ENCODE peak calls at places on chromosome 1, in nine cellular contexts. Y is tibial artery, E is GM12878, A is BE2C, X is brain microvascular endothelial cell, O is bronchial epithelial cell, I is HCT116, K is esophagus squamous epithelium, S is upper lobe of right lung. R is an unnamed sample.

GRCh38 chr1:159015440-159015909 is 5.8 kb downstream of the IFI16 start:
- DNase-seq in Y (peak), E (peak), A (no peak), X (peak), O (peak), I (no peak), K (peak), S (peak), R (no peak)

GRCh38 chr1:64172458-64172983 is 30.9 kb upstream of the UBE2U start:
- DNase-seq in Y (no peak), E (no peak), A (peak), X (no peak), O (peak), I (no peak), K (no peak), S (no peak), R (no peak)

GRCh38 chr1:169483500-169483966 is 2.2 kb downstream of the SLC19A2 start:
- DNase-seq in Y (no peak), E (no peak), A (no peak), X (no peak), O (peak), I (no peak), K (no peak), S (no peak), R (no peak)

GRCh38 chr1:46343705-46344104 is 3.1 kb downstream of the NSUN4 start:
- DNase-seq in Y (no peak), E (no peak), A (no peak), X (no peak), O (no peak), I (no peak), K (no peak), S (no peak), R (no peak)

GRCh38 chr1:231139125-231139649 is 22.7 kb upstream of the TRIM67 start:
- DNase-seq in Y (no peak), E (no peak), A (no peak), X (peak), O (peak), I (peak), K (no peak), S (no peak), R (no peak)

GRCh38 chr1:65393345-65393744 is 27.1 kb upstream of the LEPR start:
- DNase-seq in Y (no peak), E (peak), A (no peak), X (peak), O (peak), I (no peak), K (no peak), S (no peak), R (no peak)

GRCh38 chr1:29711582-29712274 is 475.4 kb downstream of the PTPRU start:
- DNase-seq in Y (no peak), E (peak), A (no peak), X (peak), O (peak), I (no peak), K (no peak), S (peak), R (no peak)

GRCh38 chr1:27341525-27342252 is at the start of gene SYTL1:
- DNase-seq in Y (no peak), E (no peak), A (no peak), X (peak), O (peak), I (peak), K (no peak), S (peak), R (peak)

GRCh38 chr1:1938613-1939295 is 19.7 kb upstream of the TMEM52 start:
- DNase-seq in Y (no peak), E (no peak), A (no peak), X (no peak), O (no peak), I (no peak), K (no peak), S (no peak), R (no peak)

GRCh38 chr1:237042892-237043576 is 1.1 kb downstream of the RYR2 start:
- DNase-seq in Y (peak), E (no peak), A (peak), X (no peak), O (no peak), I (no peak), K (no peak), S (peak), R (peak)

GRCh38 chr1:237045278-237046016 is 3.5 kb downstream of the RYR2 start:
- DNase-seq in Y (no peak), E (no peak), A (no peak), X (no peak), O (no peak), I (no peak), K (no peak), S (no peak), R (no peak)

GRCh38 chr1:237042467-237042891 is 495 bp downstream of the RYR2 start:
- DNase-seq in Y (peak), E (no peak), A (peak), X (no peak), O (no peak), I (no peak), K (no peak), S (no peak), R (peak)

GRCh38 chr1:237041795-237042466 is at the start of gene RYR2:
- DNase-seq in Y (peak), E (no peak), A (peak), X (no peak), O (no peak), I (no peak), K (no peak), S (no peak), R (peak)

DNA sequence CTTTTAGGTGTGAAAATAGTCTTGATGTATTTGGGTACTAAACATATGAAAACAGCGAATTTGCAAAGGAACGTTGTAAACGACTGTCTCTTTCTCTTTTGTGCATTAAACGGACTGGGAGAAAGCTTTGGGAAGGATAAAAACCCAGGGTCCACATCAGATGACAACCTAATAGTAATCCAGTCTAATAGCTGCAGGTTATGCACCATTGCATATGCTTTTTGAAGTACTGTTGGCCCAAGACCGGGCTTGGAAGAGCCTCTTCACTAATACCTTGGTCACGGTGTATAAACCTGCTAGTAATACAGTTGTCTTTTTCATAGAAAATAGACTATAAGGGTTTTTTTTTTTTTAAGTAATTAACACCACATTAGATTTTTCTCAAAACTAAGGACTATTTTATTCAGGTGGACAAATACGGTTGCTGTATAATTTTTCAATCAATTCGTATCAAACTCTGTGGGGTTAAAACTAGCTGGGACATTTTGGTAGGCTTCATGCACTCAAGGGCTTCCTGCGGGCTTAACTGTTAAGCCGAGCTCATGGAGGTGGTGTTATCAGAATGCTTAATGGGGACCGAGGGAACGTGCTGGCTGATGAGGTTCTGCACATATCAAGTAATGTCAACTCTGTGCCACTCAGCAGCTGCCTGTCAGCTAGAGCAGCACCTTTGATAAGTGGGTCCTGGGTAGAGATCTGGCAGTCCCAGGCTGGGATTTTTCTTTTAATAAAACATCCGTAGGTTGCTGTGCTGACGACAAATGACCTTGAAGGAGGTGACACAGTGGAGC is 2.1 kb downstream of the RYR2 start:
- DNase-seq in Y (no peak), E (no peak), A (no peak), X (no peak), O (no peak), I (no peak), K (no peak), S (no peak), R (peak)
- H3K4me3 ChIP-seq in Y (peak), E (no peak), A (no peak), X (no peak), O (no peak), I (no peak), K (peak), S (peak), R (no peak)

GRCh38 chr1:202957733-202958543 is at the start of gene ADIPOR1:
- DNase-seq in Y (peak), E (peak), A (peak), X (peak), O (peak), I (peak), K (peak), S (peak), R (peak)
- TF ChIP-seq CTCF in Y (no peak), E (no peak), A (no peak), X (no peak), O (no peak), I (no peak), K (no peak), S (peak), R (peak)

GRCh38 chr1:54800041-54800898 is 853 bp downstream of the TTC22 start:
- DNase-seq in Y (peak), E (no peak), A (no peak), X (no peak), O (no peak), I (no peak), K (no peak), S (no peak), R (no peak)

GRCh38 chr1:54798206-54798605 is 2.9 kb downstream of the TTC22 start:
- DNase-seq in Y (no peak), E (no peak), A (no peak), X (no peak), O (no peak), I (no peak), K (no peak), S (peak), R (no peak)

GRCh38 chr1:54803761-54804470 is 2.8 kb upstream of the TTC22 start:
- DNase-seq in Y (peak), E (no peak), A (no peak), X (no peak), O (no peak), I (no peak), K (no peak), S (no peak), R (no peak)

GRCh38 chr1:54798769-54799641 is 2.1 kb downstream of the TTC22 start:
- DNase-seq in Y (no peak), E (peak), A (no peak), X (no peak), O (peak), I (no peak), K (no peak), S (peak), R (no peak)

DNA sequence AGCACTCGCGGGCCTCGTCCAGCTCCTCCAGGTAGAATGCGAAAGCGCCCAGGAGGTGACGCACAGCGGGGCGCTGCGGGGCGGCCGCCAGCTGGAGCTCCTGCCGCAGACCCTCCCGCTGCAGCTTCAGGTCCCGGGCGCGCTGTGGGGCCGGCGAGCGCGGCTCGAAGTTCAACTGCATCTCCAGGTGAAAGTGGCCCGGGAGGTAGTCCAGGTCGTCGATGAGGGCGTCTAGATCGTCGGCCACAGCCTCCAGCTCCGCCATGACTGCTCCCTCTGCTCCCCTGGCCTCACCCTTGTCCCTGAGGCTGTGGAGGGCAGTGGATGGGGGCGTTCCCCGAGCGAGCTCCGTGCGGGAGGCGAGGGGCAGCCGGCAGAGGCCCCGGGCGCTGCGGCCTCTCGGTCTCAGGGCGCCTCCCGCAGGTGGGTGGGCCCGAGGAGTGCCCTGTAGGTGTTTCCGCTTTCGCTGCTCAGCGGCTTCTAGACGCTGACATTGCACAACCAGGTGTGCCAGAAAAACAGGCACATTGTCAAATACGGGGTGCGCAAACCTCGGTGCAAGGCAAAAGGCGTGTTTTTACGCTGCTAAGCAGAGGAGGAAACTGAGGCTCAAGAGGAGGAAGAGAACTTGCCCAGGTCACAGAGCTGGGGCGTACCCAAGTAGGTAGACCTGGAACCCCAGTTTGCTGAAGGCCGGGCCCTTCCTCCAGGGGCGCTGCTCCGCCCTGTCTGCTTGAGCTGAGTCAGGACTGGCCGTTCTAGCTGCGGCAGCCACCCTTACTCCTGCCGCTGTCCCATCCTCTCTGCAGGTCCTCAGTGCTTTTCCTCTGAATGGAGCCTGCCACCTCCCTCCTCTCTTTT is at the start of gene TTC22:
- DNase-seq in Y (peak), E (peak), A (no peak), X (no peak), O (peak), I (peak), K (no peak), S (peak), R (no peak)
- H3K4me3 ChIP-seq in Y (peak), E (peak), A (no peak), X (peak), O (peak), I (peak), K (peak), S (peak), R (no peak)

DNA sequence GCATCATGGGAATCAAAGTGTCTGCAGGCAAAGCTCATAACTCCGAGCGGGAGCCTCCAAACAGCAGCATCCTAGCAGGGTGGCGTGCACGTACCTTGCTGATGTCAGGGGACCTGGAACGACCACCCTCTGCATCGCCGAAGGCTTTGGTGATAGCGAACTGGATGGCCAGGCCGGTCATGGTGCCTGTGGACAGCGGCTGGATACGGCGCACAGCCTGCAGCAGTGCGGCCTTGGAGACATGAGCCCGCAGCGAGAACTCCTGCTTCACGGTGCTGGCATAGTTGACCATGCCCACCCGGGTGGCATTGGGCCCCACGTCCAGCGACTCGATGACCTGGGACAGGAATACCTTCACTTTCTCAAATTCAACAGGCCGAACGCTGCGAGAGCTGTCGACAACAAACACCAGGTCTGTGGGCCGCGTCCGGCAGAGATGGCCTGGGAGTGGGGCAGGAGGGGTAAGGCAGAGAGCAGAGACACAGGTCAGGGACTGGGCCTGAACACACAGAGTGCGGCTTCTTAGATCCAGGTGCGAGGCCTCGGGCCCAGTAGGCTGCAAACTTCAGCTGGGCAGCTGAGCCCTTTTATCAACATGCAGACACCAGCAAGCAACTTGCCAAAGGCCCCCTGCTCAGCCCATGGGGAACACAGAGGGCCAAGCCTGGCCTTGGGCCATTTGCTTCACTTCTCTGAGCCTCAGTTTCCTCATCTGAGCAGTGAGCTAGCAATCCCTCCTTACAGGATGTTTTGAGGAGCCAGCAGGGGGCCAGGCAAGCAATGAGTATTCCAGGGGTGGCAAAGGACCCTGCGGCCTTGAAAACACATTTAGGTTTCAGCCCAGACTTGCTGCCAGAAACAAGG is 1.8 kb downstream of the MATN1 start:
- DNase-seq in Y (no peak), E (no peak), A (no peak), X (no peak), O (no peak), I (no peak), K (no peak), S (no peak), R (no peak)
- TF ChIP-seq CTCF in Y (no peak), E (no peak), A (peak), X (peak), O (no peak), I (no peak), K (no peak), S (no peak), R (peak)

DNA sequence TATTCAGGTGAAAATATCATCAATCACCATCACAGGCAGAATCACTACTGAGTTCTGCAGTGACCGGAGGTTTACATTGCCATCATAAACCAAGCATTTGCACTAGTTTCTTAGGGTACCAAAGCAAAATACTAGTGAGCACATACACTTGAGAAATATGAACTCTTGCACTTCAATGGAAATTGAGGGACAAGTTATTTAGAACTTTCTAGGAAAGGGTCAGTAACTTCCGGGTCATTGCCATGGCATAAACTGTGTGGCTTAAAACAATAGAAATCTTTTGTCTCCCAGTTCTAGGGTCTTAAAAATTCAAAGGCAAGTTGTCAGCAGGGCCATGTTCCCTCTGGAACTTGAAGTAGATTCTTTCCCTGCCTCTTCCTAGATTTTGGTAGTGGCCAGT is 197.5 kb downstream of the ZC3H11B start:
- DNase-seq in Y (no peak), E (no peak), A (no peak), X (no peak), O (no peak), I (no peak), K (no peak), S (no peak), R (no peak)
- H3K4me3 ChIP-seq in Y (no peak), E (no peak), A (no peak), X (no peak), O (no peak), I (no peak), K (no peak), S (no peak), R (no peak)

DNA sequence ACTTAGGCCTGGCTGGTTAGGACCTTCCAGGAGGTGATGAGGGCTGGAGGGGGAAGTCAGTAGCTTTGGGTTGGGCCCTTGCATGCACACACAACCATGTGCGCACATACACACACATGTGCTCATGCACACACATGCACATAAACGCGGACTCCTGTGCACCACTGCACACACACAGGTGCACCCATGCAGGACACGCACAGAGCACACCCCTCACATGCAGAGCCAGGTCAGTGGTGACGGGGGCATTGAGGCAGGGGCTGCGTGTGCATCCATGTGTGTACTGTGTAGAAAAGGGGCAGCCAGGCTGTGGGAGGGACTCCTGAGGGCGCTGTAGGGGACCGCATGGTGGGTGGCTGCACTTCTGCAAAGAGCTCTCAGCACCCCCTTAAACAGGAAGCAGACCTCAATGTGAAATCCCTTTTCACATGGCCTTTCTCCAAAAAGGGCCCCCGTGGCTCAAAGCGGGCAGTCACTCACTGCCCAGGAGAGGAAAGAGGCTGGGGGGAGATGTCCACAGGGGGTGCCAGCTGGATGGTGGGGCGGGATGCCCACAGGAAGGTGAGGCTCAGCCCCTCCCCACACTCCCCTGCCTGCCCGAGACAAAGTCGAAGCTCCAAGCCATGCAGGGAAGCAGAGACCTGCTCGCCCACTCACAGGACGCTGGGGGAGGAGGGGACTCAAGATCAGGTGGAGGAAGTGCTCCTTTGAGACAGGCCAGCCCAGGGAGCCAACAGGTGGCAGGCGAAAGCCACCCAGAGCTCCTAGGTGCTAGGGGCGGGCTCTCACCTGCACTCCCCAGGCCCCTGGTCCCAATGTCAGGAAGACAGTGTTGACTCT is 95.2 kb downstream of the ITPKB start:
- DNase-seq in Y (no peak), E (peak), A (no peak), X (no peak), O (no peak), I (no peak), K (no peak), S (no peak), R (no peak)
- TF ChIP-seq CTCF in Y (no peak), E (peak), A (no peak), X (no peak), O (no peak), I (no peak), K (no peak), S (no peak), R (no peak)